ENCODE peak calls at places on chromosomes 16 and 17, in ten cellular contexts. W is A549, A is upper lobe of right lung, O is neuronal stem cell, C is spleen, U is sigmoid colon, S is aorta, Q is adrenal gland, X is cardiac muscle cell, J is left ventricle myocardium inferior. N is an unnamed sample. For H3K4me1, the result is how much of the 10 kb centered on the place peaks cover.

GRCh38 chr17:82702161-82702932 is 3.8 kb upstream of the RAB40B start:
- DNase-seq in W (no peak), A (no peak), O (no peak), C (no peak), U (no peak), S (no peak), Q (no peak), X (no peak), J (no peak), N (no peak)

GRCh38 chr17:7380321-7380720 is 568 bp upstream of the TNK1 start:
- DNase-seq in W (no peak), A (peak), O (no peak), C (no peak), U (peak), S (no peak), Q (no peak), X (no peak), J (peak), N (peak)

GRCh38 chr16:8849411-8850011 is 19.3 kb downstream of the CARHSP1 start:
- DNase-seq in W (no peak), A (peak), O (no peak), C (peak), U (no peak), S (peak), Q (no peak), X (no peak), J (no peak), N (no peak)

GRCh38 chr17:71023631-71024030 is 854.3 kb downstream of the KCNJ2 start:
- DNase-seq in W (no peak), A (no peak), O (no peak), C (no peak), U (no peak), S (no peak), Q (no peak), X (peak), J (no peak), N (no peak)

GRCh38 chr17:40361063-40361924 is 3.2 kb downstream of the GJD3 start:
- DNase-seq in W (no peak), A (no peak), O (no peak), C (peak), U (peak), S (no peak), Q (no peak), X (no peak), J (no peak), N (no peak)

GRCh38 chr17:9668532-9668931 is 23.2 kb downstream of the USP43 start:
- DNase-seq in W (no peak), A (no peak), O (no peak), C (no peak), U (no peak), S (no peak), Q (no peak), X (no peak), J (no peak), N (no peak)

GRCh38 chr16:63938661-63939060 is 1183.2 kb downstream of the CDH11 start:
- DNase-seq in W (no peak), A (no peak), O (no peak), C (no peak), U (no peak), S (no peak), Q (no peak), X (no peak), J (no peak), N (no peak)

GRCh38 chr17:49696233-49696761 is 11.5 kb downstream of the SLC35B1 start:
- DNase-seq in W (no peak), A (no peak), O (no peak), C (peak), U (no peak), S (no peak), Q (no peak), X (no peak), J (no peak), N (no peak)

GRCh38 chr16:67664871-67665270 is 1.7 kb downstream of the ENKD1 start:
- DNase-seq in W (no peak), A (no peak), O (no peak), C (no peak), U (no peak), S (no peak), Q (no peak), X (no peak), J (no peak), N (no peak)

GRCh38 chr16:9364721-9365693 is 273.6 kb downstream of the HAPSTR1 start:
- DNase-seq in W (no peak), A (peak), O (no peak), C (no peak), U (peak), S (peak), Q (peak), X (no peak), J (peak), N (no peak)

GRCh38 chr16:74842413-74842812 is 67.8 kb upstream of the FA2H start:
- DNase-seq in W (no peak), A (no peak), O (no peak), C (no peak), U (no peak), S (no peak), Q (no peak), X (no peak), J (no peak), N (peak)

GRCh38 chr16:2663553-2664521 is 18.5 kb upstream of the KCTD5 start:
- DNase-seq in W (no peak), A (no peak), O (no peak), C (no peak), U (no peak), S (no peak), Q (no peak), X (no peak), J (no peak), N (no peak)

GRCh38 chr17:58308173-58308984 is 20.2 kb downstream of the TSPOAP1 start:
- DNase-seq in W (peak), A (no peak), O (no peak), C (peak), U (no peak), S (no peak), Q (peak), X (peak), J (no peak), N (no peak)

GRCh38 chr16:57984443-57985203 is 13.7 kb upstream of the CNGB1 start:
- DNase-seq in W (peak), A (peak), O (peak), C (peak), U (peak), S (peak), Q (peak), X (peak), J (peak), N (no peak)

GRCh38 chr16:86554917-86555762 is at the start of gene MTHFSD:
- DNase-seq in W (peak), A (peak), O (peak), C (peak), U (peak), S (peak), Q (peak), X (peak), J (peak), N (peak)

GRCh38 chr16:89923640-89924297 is 627 bp downstream of the TUBB3 start:
- DNase-seq in W (no peak), A (no peak), O (peak), C (no peak), U (no peak), S (peak), Q (no peak), X (no peak), J (no peak), N (peak)

GRCh38 chr16:74724820-74725549 is 24.3 kb upstream of the MLKL start:
- DNase-seq in W (no peak), A (no peak), O (no peak), C (no peak), U (no peak), S (peak), Q (no peak), X (no peak), J (no peak), N (no peak)

GRCh38 chr17:40069751-40070643 is 7.2 kb downstream of the THRA start:
- DNase-seq in W (peak), A (no peak), O (no peak), C (no peak), U (peak), S (no peak), Q (no peak), X (no peak), J (no peak), N (peak)

GRCh38 chr17:75548839-75549238 is 23.3 kb downstream of the LLGL2 start:
- DNase-seq in W (no peak), A (no peak), O (no peak), C (no peak), U (no peak), S (no peak), Q (no peak), X (no peak), J (no peak), N (no peak)

DNA sequence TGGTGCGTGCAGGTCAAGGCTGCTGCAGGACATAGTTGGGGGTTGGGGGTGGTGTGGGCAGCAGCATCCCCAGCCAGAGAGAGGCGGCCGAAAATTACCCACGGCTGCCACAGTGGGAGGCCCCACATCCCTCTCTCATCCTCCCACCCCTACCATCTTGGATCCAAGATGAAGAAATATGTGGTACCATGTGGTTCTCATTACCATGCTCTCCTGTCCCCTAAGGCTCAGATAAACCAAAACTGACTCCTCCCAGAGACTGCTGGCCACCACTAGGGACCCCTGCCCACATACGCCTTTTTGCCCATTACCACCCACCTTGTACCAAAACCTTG is 120.4 kb downstream of the HIC1 start:
- DNase-seq in W (no peak), A (no peak), O (no peak), C (no peak), U (no peak), S (no peak), Q (no peak), X (no peak), J (no peak), N (no peak)
- H3K4me1 ChIP-seq in W (under half), A (half or more), O (under half), C (half or more), U (half or more), S (under half), Q (half or more), X (half or more), J (half or more), N (half or more)

GRCh38 chr17:34153988-34154387 is 101.1 kb upstream of the CCL2 start:
- DNase-seq in W (no peak), A (no peak), O (no peak), C (no peak), U (no peak), S (no peak), Q (no peak), X (no peak), J (no peak), N (no peak)
- H3K4me1 ChIP-seq in W (under half), A (under half), O (under half), C (under half), U (under half), S (under half), Q (under half), X (under half), J (under half), N (under half)

GRCh38 chr16:85111184-85111583 is 1.1 kb downstream of the CIBAR2 start:
- DNase-seq in W (no peak), A (no peak), O (no peak), C (no peak), U (no peak), S (no peak), Q (no peak), X (no peak), J (no peak), N (no peak)
- H3K4me1 ChIP-seq in W (under half), A (under half), O (under half), C (under half), U (under half), S (under half), Q (under half), X (under half), J (under half), N (under half)

DNA sequence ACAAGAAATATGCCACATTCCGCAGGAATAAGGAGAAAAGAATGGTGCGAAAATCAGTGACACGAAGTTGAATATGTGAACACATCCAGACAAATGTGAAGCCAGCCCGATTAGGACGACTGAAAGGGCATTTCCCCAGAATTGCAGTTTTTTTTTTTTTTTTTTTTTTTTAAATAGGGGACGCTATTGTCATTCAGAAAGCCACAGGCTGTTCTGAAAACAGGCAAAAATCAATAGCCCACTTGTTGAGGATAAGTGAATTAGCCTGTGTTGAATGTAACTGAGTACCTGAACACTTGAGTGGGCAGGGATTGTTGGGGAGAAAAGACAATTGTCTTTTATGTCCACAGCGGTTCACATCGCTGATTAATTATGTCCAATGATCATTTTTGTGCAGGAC is 507.1 kb downstream of the WWOX start:
- DNase-seq in W (no peak), A (no peak), O (peak), C (no peak), U (no peak), S (no peak), Q (no peak), X (no peak), J (no peak), N (no peak)
- H3K4me1 ChIP-seq in W (under half), A (under half), O (under half), C (under half), U (under half), S (under half), Q (under half), X (under half), J (under half), N (under half)

N was measured in SJCRH30.